ENCODE peak calls at places on chromosomes 5 and 9, in ten cellular contexts. P, F, Q, D, A, V, L, Z, J and N are unnamed samples.

GRCh38 chr9:133485531-133486260 is 6.8 kb upstream of the SLC2A6 start:
- DNase-seq in L (no peak), P (no peak), Z (no peak), V (no peak), J (no peak), A (no peak), F (no peak), D (no peak), Q (no peak), N (no peak)

GRCh38 chr5:73213566-73213998 is 40.6 kb downstream of the TMEM174 start:
- DNase-seq in J (no peak), Z (no peak), D (no peak), F (no peak), Q (no peak), V (no peak), L (no peak), A (no peak), P (no peak), N (no peak)

GRCh38 chr9:72949918-72950325 is 2.9 kb downstream of the ALDH1A1 start:
- DNase-seq in D (no peak), F (no peak), V (no peak), A (no peak), L (no peak), Z (no peak), P (no peak), J (no peak), Q (no peak), N (no peak)

GRCh38 chr5:135729582-135729879 is 104.9 kb upstream of the SLC25A48 start:
- DNase-seq in J (no peak), V (no peak), D (no peak), Q (no peak), P (no peak), F (no peak), L (no peak), Z (no peak), A (no peak), N (no peak)

GRCh38 chr9:79195904-79196303 is 375.9 kb upstream of the TLE4 start:
- DNase-seq in F (no peak), L (no peak), P (no peak), J (no peak), A (no peak), Z (no peak), Q (no peak), V (no peak), D (no peak), N (no peak)

GRCh38 chr9:21070171-21070571 is 7.6 kb downstream of the IFNB1 start:
- DNase-seq in V (no peak), A (no peak), L (no peak), Q (no peak), P (no peak), Z (peak), J (no peak), F (peak), D (no peak), N (no peak)

GRCh38 chr5:1007681-1008450 is 736 bp upstream of the NKD2 start:
- DNase-seq in P (no peak), V (no peak), D (no peak), Q (peak), Z (no peak), J (no peak), F (peak), L (no peak), A (peak), N (no peak)

GRCh38 chr9:108441251-108441650 is 414.5 kb downstream of the ACTL7B start:
- DNase-seq in A (no peak), V (no peak), Q (no peak), L (no peak), J (no peak), P (no peak), D (no peak), Z (no peak), F (no peak), N (no peak)

GRCh38 chr9:81902601-81903000 is 25.6 kb upstream of the SPATA31D4 start:
- DNase-seq in Z (no peak), Q (no peak), P (no peak), J (no peak), A (no peak), D (no peak), V (no peak), L (no peak), F (no peak), N (no peak)

GRCh38 chr5:142946547-142947426 is 176.6 kb downstream of the ARHGAP26 start:
- DNase-seq in V (no peak), J (no peak), Q (no peak), F (no peak), A (no peak), Z (no peak), P (no peak), D (no peak), L (no peak), N (no peak)

GRCh38 chr9:131719262-131719908 is 20.5 kb downstream of the RAPGEF1 start:
- DNase-seq in P (no peak), F (no peak), J (no peak), L (no peak), A (no peak), Z (no peak), D (no peak), V (no peak), Q (no peak), N (no peak)

GRCh38 chr5:107589520-107590193 is 81.1 kb downstream of the EFNA5 start:
- DNase-seq in Z (no peak), P (no peak), J (no peak), D (no peak), Q (no peak), L (no peak), A (no peak), V (no peak), F (no peak), N (no peak)

GRCh38 chr5:111151998-111152397 is 59.9 kb downstream of the WDR36 start:
- DNase-seq in P (no peak), J (no peak), Q (no peak), A (no peak), L (no peak), D (no peak), V (no peak), F (no peak), Z (no peak), N (no peak)

GRCh38 chr9:38022995-38023394 is 46.0 kb downstream of the SHB start:
- DNase-seq in V (no peak), L (no peak), D (peak), Z (no peak), A (no peak), P (no peak), Q (peak), F (no peak), J (no peak), N (no peak)

GRCh38 chr5:58094031-58094430 is 365.9 kb downstream of the PLK2 start:
- DNase-seq in D (no peak), Z (peak), F (no peak), V (no peak), A (no peak), P (no peak), L (no peak), J (no peak), Q (no peak), N (no peak)

GRCh38 chr9:74643303-74643933 is 146.3 kb downstream of the RORB start:
- DNase-seq in J (no peak), V (no peak), A (no peak), L (no peak), P (no peak), Z (no peak), Q (no peak), F (no peak), D (no peak), N (no peak)

GRCh38 chr9:110911659-110912473 is 126.4 kb downstream of the LPAR1 start:
- DNase-seq in L (no peak), V (no peak), J (no peak), Z (no peak), P (no peak), D (no peak), A (no peak), F (no peak), Q (no peak), N (no peak)

GRCh38 chr5:143653256-143653655 is 158.7 kb upstream of the HMHB1 start:
- DNase-seq in D (no peak), J (no peak), L (no peak), P (no peak), Z (no peak), F (no peak), A (no peak), V (no peak), Q (no peak), N (no peak)

GRCh38 chr5:10695055-10695649 is 65.9 kb downstream of the DAP start:
- DNase-seq in P (no peak), L (no peak), V (no peak), Z (peak), J (peak), Q (peak), D (peak), F (peak), A (peak), N (peak)

GRCh38 chr9:33506626-33507370 is 17.3 kb upstream of the ANKRD18B start:
- DNase-seq in P (peak), V (no peak), D (no peak), F (no peak), Z (no peak), L (no peak), Q (no peak), A (no peak), J (no peak), N (no peak)

GRCh38 chr5:6202615-6203365 is 175.6 kb downstream of the MED10 start:
- DNase-seq in D (no peak), F (no peak), Q (no peak), L (no peak), Z (no peak), V (no peak), J (no peak), A (no peak), P (no peak), N (no peak)

GRCh38 chr5:175922192-175922885 is 45.8 kb downstream of the THOC3 start:
- DNase-seq in P (no peak), Q (no peak), J (no peak), V (no peak), F (no peak), D (no peak), L (no peak), A (no peak), Z (no peak), N (no peak)

GRCh38 chr5:138763037-138763778 is 10.0 kb downstream of the CTNNA1 start:
- DNase-seq in D (no peak), J (no peak), L (no peak), Z (no peak), P (no peak), A (no peak), Q (no peak), V (no peak), F (no peak), N (no peak)

GRCh38 chr5:137737349-137738256 is 1.7 kb upstream of the KLHL3 start:
- DNase-seq in D (no peak), Z (no peak), V (no peak), L (no peak), J (no peak), Q (peak), A (no peak), F (peak), P (peak), N (no peak)

GRCh38 chr5:115415143-115415491 is 118.7 kb upstream of the CCDC112 start:
- DNase-seq in J (no peak), D (no peak), Z (no peak), Q (peak), A (no peak), P (no peak), L (no peak), V (no peak), F (peak), N (no peak)